ENCODE peak calls at places on chromosomes 16 and 17, in nine cellular contexts. A is glutamatergic neuron, Q is neural crest cell, V is type B pancreatic cell, O is omental fat pad, C is GM12864, D is heart right ventricle, I is nephron progenitor cell, L is HL-60. H is an unnamed sample.

GRCh38 chr17:7004398-7005253 is 7.8 kb upstream of the RNASEK start:
- DNase-seq in A (no peak), Q (peak; percentile 45), V (no peak), O (no peak), C (no peak), D (no peak), I (no peak), L (no peak), H (no peak)

GRCh38 chr16:20944861-20945390 is 44.4 kb downstream of the LYRM1 start:
- DNase-seq in A (no peak), Q (no peak), V (no peak), O (no peak), C (peak; percentile 7), D (no peak), I (no peak), L (peak; percentile 5), H (no peak)

GRCh38 chr17:12078791-12079190 is 58.1 kb downstream of the MAP2K4 start:
- DNase-seq in A (no peak), Q (no peak), V (no peak), O (no peak), C (no peak), D (no peak), I (no peak), L (no peak), H (no peak)

GRCh38 chr17:39591958-39592954 is 15.5 kb downstream of the NEUROD2 start:
- DNase-seq in A (no peak), Q (peak; percentile 55), V (no peak), O (no peak), C (no peak), D (no peak), I (peak; percentile 86), L (no peak), H (no peak)

GRCh38 chr16:25264599-25264998 is 7.0 kb upstream of the ZKSCAN2 start:
- DNase-seq in A (no peak), Q (peak; percentile 8), V (no peak), O (no peak), C (no peak), D (no peak), I (peak; percentile 56), L (no peak), H (no peak)

GRCh38 chr16:85444879-85445778 is 168.0 kb upstream of the GSE1 start:
- DNase-seq in A (no peak), Q (no peak), V (no peak), O (no peak), C (no peak), D (no peak), I (no peak), L (no peak), H (no peak)

GRCh38 chr16:27321013-27321960 is 7.5 kb downstream of the IL4R start:
- DNase-seq in A (no peak), Q (no peak), V (no peak), O (no peak), C (no peak), D (no peak), I (no peak), L (no peak), H (no peak)

GRCh38 chr17:61551255-61551742 is 39.7 kb downstream of the NACA2 start:
- DNase-seq in A (no peak), Q (no peak), V (no peak), O (no peak), C (no peak), D (no peak), I (no peak), L (no peak), H (no peak)

GRCh38 chr16:14302031-14302398 is 230.9 kb downstream of the MRTFB start:
- DNase-seq in A (peak; percentile 42), Q (no peak), V (no peak), O (no peak), C (no peak), D (peak; percentile 66), I (peak; percentile 61), L (no peak), H (no peak)

GRCh38 chr17:71821512-71821911 is 299.3 kb upstream of the SOX9 start:
- DNase-seq in A (no peak), Q (no peak), V (no peak), O (no peak), C (no peak), D (no peak), I (no peak), L (no peak), H (no peak)

GRCh38 chr17:19333736-19334290 is 28.7 kb downstream of the B9D1 start:
- DNase-seq in A (no peak), Q (no peak), V (no peak), O (no peak), C (no peak), D (no peak), I (no peak), L (no peak), H (no peak)

GRCh38 chr17:19331553-19332245 is 30.8 kb downstream of the B9D1 start:
- DNase-seq in A (no peak), Q (no peak), V (no peak), O (no peak), C (no peak), D (no peak), I (no peak), L (no peak), H (no peak)

GRCh38 chr17:19333132-19333440 is 29.4 kb downstream of the B9D1 start:
- DNase-seq in A (no peak), Q (no peak), V (no peak), O (no peak), C (no peak), D (no peak), I (no peak), L (no peak), H (no peak)

GRCh38 chr17:19331134-19331533 is 31.4 kb downstream of the B9D1 start:
- DNase-seq in A (no peak), Q (no peak), V (no peak), O (no peak), C (no peak), D (no peak), I (no peak), L (no peak), H (no peak)

GRCh38 chr17:19332371-19333131 is 30.0 kb downstream of the B9D1 start:
- DNase-seq in A (no peak), Q (no peak), V (no peak), O (no peak), C (no peak), D (no peak), I (no peak), L (no peak), H (no peak)
- TF ChIP-seq CTCF in A (no peak), Q (no peak), V (no peak), O (no peak), C (no peak), D (no peak), I (no peak), L (no peak), H (no peak)

DNA sequence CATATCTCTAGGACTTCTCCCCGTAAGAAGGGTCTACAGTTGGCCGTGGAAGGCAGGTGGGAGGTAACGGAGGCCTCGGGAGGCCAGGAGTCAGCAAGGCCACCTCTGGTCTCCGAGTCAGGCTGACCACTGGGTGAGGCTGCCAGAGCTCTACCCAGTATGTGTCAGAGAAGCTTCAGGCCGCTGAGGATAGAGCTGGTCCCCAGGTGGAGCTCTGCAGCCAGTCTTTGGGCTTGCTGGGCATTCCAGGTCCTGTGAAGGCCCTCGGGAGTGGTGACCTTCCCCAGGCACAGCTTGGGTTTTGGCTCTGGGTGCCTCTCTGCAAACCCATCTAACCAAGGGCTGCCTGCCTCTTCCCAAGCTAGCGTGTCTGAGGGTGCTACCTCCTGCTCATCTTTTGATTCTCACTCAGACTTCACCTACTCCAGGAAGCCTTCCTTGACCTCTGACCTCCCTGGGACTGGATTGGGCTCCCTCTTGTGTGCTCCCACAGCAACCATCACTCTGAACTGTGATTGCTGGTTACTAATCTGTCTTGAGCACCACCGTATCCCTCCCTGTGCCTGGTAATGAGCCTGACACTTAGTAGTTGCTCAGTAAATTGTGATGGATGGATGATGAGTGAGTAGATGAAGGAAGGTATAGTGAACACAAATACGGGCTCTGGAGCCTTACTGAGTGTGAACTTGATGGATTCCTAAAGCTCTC is 22.3 kb downstream of the RHBDL3 start:
- DNase-seq in A (no peak), Q (no peak), V (no peak), O (no peak), C (no peak), D (no peak), I (no peak), L (no peak), H (no peak)
- TF ChIP-seq CTCF in A (no peak), Q (no peak), V (no peak), O (no peak), C (no peak), D (no peak), I (no peak), L (no peak), H (no peak)

DNA sequence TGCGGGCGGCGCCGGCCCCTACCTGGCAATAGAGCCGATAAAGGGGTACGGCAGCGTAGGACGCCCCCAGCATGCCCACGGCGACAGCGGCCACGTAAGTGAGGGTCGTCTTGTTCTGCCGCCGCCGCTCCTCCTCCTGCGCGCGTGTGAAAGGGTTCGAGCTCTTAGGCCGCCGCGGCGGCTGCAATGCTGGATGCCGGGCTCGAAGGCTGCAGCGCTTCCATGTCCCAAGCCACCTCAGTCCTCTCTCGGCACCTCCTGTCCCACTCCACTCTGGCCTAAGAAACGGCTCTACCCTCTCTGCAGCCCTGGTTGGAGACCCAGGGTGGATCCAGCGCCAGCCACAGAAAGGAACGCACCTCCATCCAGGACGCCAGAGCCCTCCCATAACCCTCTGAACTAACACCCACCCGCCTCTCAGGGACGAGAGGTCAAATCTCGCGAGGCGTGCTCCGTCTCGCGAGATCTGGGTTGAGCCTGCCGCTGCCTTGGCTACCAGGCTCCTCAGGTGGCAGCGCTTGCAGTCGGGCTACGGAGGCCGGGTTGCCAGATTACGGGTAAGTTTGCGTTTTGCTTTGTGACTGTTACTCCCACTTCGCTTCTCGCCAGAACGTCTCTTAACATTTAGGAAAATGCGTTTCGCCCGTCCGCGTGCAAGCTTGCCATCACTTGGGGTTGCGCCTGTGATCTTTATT is at the start of the genes COX11 and STXBP4:
- DNase-seq in A (peak; percentile 96), Q (peak; percentile 88), V (peak; percentile 96), O (peak; percentile 79), C (peak; percentile 89), D (peak; percentile 95), I (peak; percentile 87), L (peak; percentile 96), H (peak; percentile 90)
- TF ChIP-seq CTCF in A (no peak), Q (peak; percentile 56), V (peak; percentile 57), O (no peak), C (peak; percentile 0), D (no peak), I (no peak), L (no peak), H (no peak)

GRCh38 chr17:17525331-17525730 is 29.1 kb upstream of the RASD1 start:
- DNase-seq in A (peak; percentile 16), Q (no peak), V (no peak), O (no peak), C (no peak), D (peak; percentile 8), I (no peak), L (no peak), H (no peak)

GRCh38 chr17:17527534-17527933 is 31.3 kb upstream of the RASD1 start:
- DNase-seq in A (peak; percentile 8), Q (no peak), V (no peak), O (no peak), C (no peak), D (no peak), I (no peak), L (no peak), H (no peak)

GRCh38 chr17:17526369-17526768 is 30.2 kb upstream of the RASD1 start:
- DNase-seq in A (peak; percentile 15), Q (no peak), V (no peak), O (no peak), C (no peak), D (peak; percentile 64), I (no peak), L (no peak), H (no peak)

GRCh38 chr17:17524091-17524490 is 27.9 kb upstream of the RASD1 start:
- DNase-seq in A (no peak), Q (no peak), V (no peak), O (no peak), C (no peak), D (no peak), I (no peak), L (no peak), H (no peak)

GRCh38 chr17:17525956-17526355 is 29.8 kb upstream of the RASD1 start:
- DNase-seq in A (no peak), Q (no peak), V (no peak), O (no peak), C (no peak), D (no peak), I (no peak), L (no peak), H (no peak)
- TF ChIP-seq CTCF in A (no peak), Q (no peak), V (no peak), O (no peak), C (no peak), D (no peak), I (no peak), L (no peak), H (no peak)

H was measured in activated B cell treated with CpG ODN at 0.5 μM for 24 hours.